ENCODE peak calls at places on chromosomes 11 and 22, in eight cellular contexts. M is IMR-90; A is cardiac fibroblast; K is cardiac muscle cell; G is uterus; D is foreskin fibroblast; L is AG10803; B is CD4-positive, CD25-positive, alpha-beta regulatory T cell. W is an unnamed sample.

GRCh38 chr22:40251106-40251505 is 73.4 kb downstream of the TNRC6B start:
- DNase-seq in B (no peak), A (no peak), D (no peak), M (no peak), K (no peak), G (no peak), L (no peak), W (no peak)

GRCh38 chr22:37804502-37804885 is 3.2 kb upstream of the GCAT start:
- DNase-seq in D (no peak), K (no peak), M (no peak), L (no peak), G (no peak), A (no peak), B (no peak), W (no peak)

GRCh38 chr11:69891421-69892236 is 72.4 kb upstream of the FGF3 start:
- DNase-seq in G (no peak), L (no peak), K (no peak), M (peak), A (no peak), B (no peak), D (no peak), W (no peak)

GRCh38 chr11:64969209-64969608 is 2.7 kb downstream of the MAJIN start:
- DNase-seq in M (peak), G (no peak), K (no peak), L (peak), B (no peak), A (no peak), D (peak), W (no peak)

GRCh38 chr11:1085440-1086170 is 10.9 kb downstream of the MUC2 start:
- DNase-seq in L (no peak), M (no peak), D (no peak), G (no peak), A (no peak), B (no peak), K (no peak), W (no peak)

GRCh38 chr22:45180280-45180679 is 16.6 kb downstream of the NUP50 start:
- DNase-seq in D (no peak), L (no peak), M (no peak), G (no peak), B (no peak), A (no peak), K (no peak), W (no peak)

GRCh38 chr11:67351275-67352005 is 1.9 kb downstream of the POLD4 start:
- DNase-seq in D (peak), K (peak), G (peak), A (peak), L (peak), B (peak), M (peak), W (peak)

GRCh38 chr11:69943066-69943465 is 123.8 kb upstream of the FGF3 start:
- DNase-seq in D (no peak), L (peak), G (no peak), A (no peak), B (no peak), K (no peak), M (no peak), W (no peak)

GRCh38 chr11:108937756-108938155 is 272.9 kb downstream of the DDX10 start:
- DNase-seq in G (no peak), K (no peak), L (no peak), M (no peak), B (no peak), A (peak), D (no peak), W (no peak)

GRCh38 chr11:1092145-1092670 is 17.5 kb downstream of the MUC2 start:
- DNase-seq in B (no peak), A (no peak), M (no peak), D (no peak), K (no peak), G (no peak), L (no peak), W (no peak)

GRCh38 chr11:64870176-64870892 is 8.1 kb downstream of the EHD1 start:
- DNase-seq in M (peak), D (peak), L (peak), A (peak), G (no peak), K (peak), B (no peak), W (no peak)

GRCh38 chr11:43989162-43989961 is 46.9 kb downstream of the C11orf96 start:
- DNase-seq in L (no peak), K (peak), G (peak), B (no peak), M (no peak), D (no peak), A (peak), W (no peak)

GRCh38 chr11:12864316-12865156 is 144.6 kb upstream of the RASSF10 start:
- DNase-seq in L (peak), D (peak), G (no peak), K (peak), A (peak), B (no peak), M (peak), W (peak)

GRCh38 chr11:128926437-128927107 is 16.1 kb downstream of the TP53AIP1 start:
- DNase-seq in K (no peak), D (no peak), L (no peak), A (no peak), M (no peak), B (no peak), G (no peak), W (no peak)

GRCh38 chr11:130726234-130726559 is 190.1 kb downstream of the SNX19 start:
- DNase-seq in K (no peak), L (peak), B (no peak), M (peak), G (peak), D (no peak), A (peak), W (no peak)

GRCh38 chr11:68012843-68013610 is 2.9 kb downstream of the ALDH3B1 start:
- DNase-seq in B (no peak), G (no peak), D (peak), L (peak), A (peak), K (no peak), M (peak), W (no peak)

GRCh38 chr11:120547871-120548681 is 36.5 kb downstream of the GRIK4 start:
- DNase-seq in A (peak), K (peak), B (no peak), L (peak), G (peak), M (peak), D (peak), W (no peak)

GRCh38 chr11:69215784-69216415 is 60.2 kb downstream of the SMIM38 start:
- DNase-seq in G (no peak), K (no peak), L (peak), M (peak), D (peak), A (peak), B (no peak), W (no peak)

GRCh38 chr22:33354928-33355327 is 296.7 kb upstream of the SYN3 start:
- DNase-seq in M (peak), L (peak), B (no peak), A (no peak), D (no peak), G (no peak), K (peak), W (no peak)

GRCh38 chr22:42958937-42959336 is 56.0 kb downstream of the PACSIN2 start:
- DNase-seq in M (no peak), G (no peak), L (no peak), K (no peak), D (no peak), A (no peak), B (no peak), W (no peak)

GRCh38 chr22:27207907-27208306 is 550.5 kb downstream of the MIAT start:
- DNase-seq in K (no peak), D (no peak), A (no peak), B (no peak), L (peak), G (no peak), M (peak), W (no peak)

GRCh38 chr22:41856484-41856883 is 23.6 kb downstream of the SREBF2 start:
- DNase-seq in G (no peak), B (no peak), A (no peak), L (no peak), M (no peak), D (no peak), K (no peak), W (no peak)

GRCh38 chr11:118527109-118527508 is at the start of gene TTC36:
- DNase-seq in D (no peak), B (no peak), G (no peak), M (no peak), K (no peak), L (no peak), A (peak), W (no peak)

GRCh38 chr22:26737262-26737661 is 79.9 kb downstream of the MIAT start:
- DNase-seq in L (peak), A (no peak), G (no peak), M (no peak), D (no peak), B (no peak), K (no peak), W (no peak)

GRCh38 chr22:22730655-22731373 is 86.4 kb downstream of the GGTLC2 start:
- DNase-seq in L (no peak), A (no peak), D (no peak), B (no peak), M (no peak), K (no peak), G (no peak), W (no peak)

GRCh38 chr22:48185071-48185470 is 1422.6 kb downstream of the TBC1D22A start:
- DNase-seq in B (no peak), L (no peak), M (no peak), G (no peak), K (no peak), A (no peak), D (no peak), W (no peak)

GRCh38 chr11:91396243-91397133 is 828.1 kb upstream of the FAT3 start:
- DNase-seq in L (no peak), B (no peak), D (no peak), K (no peak), G (no peak), A (no peak), M (peak), W (no peak)

GRCh38 chr22:41831383-41831782 is 1.5 kb upstream of the SREBF2 start:
- DNase-seq in B (no peak), M (no peak), L (peak), G (no peak), D (peak), K (no peak), A (peak), W (no peak)

DNA sequence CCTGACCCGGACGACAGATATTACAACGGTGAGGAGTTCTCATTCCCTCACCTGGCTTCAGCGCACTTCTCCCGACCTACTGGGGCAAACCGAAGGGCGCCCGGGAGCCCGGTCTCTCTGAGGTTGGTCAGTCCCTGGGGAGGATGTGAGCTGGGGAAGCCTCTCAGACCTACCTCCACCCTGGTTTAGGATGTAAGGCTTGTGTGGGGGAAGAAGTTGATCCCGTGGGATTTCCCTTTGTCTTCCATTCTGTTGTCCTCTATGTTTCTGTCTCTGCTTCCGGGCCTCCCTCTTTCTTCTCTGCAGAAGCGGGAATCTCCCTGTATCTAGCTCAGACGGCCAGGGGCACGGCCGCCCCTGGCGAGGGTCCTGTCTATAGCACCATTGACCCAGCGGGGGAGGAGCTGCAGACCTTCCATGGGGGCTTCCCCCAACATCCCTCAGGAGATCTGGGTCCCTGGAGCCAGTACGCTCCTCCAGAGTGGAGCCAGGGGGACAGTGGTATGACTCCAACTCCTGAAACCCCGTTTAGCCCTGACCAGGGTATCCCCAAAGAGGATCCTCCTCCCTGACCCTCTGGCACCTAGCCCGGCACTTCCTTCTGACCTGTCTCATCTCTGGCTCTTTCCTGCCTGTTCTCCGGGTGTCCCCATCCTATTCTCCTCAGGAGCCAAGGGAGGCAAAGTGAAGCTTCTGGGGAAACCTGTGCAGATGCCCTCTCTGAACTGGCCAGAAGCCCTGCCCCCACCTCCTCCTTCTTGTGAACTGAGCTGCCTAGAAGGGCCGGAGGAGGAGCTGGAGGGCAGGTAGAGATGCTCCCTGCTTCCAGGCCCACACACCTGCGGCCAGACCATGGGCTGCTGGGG is 12.6 kb downstream of the ROBO3 start:
- DNase-seq in A (no peak), M (no peak), G (no peak), B (no peak), D (no peak), K (no peak), L (no peak), W (no peak)
- H3K4me3 ChIP-seq in A (peak), M (peak), G (peak), B (no peak), D (peak), K (no peak), L (no peak), W (no peak)

GRCh38 chr22:31567196-31567595 is 70.9 kb downstream of the SFI1 start:
- DNase-seq in D (no peak), M (no peak), L (no peak), B (no peak), K (no peak), A (no peak), G (no peak), W (no peak)

GRCh38 chr22:31556627-31557203 is 60.4 kb downstream of the SFI1 start:
- DNase-seq in L (peak), D (peak), G (no peak), B (peak), K (peak), M (peak), A (peak), W (no peak)

GRCh38 chr22:31566484-31566883 is 70.1 kb downstream of the SFI1 start:
- DNase-seq in A (no peak), L (no peak), G (no peak), M (no peak), D (no peak), B (no peak), K (no peak), W (no peak)

GRCh38 chr22:31561238-31561887 is 65.0 kb downstream of the SFI1 start:
- DNase-seq in M (peak), A (peak), L (peak), G (peak), B (peak), K (peak), D (peak), W (no peak)

DNA sequence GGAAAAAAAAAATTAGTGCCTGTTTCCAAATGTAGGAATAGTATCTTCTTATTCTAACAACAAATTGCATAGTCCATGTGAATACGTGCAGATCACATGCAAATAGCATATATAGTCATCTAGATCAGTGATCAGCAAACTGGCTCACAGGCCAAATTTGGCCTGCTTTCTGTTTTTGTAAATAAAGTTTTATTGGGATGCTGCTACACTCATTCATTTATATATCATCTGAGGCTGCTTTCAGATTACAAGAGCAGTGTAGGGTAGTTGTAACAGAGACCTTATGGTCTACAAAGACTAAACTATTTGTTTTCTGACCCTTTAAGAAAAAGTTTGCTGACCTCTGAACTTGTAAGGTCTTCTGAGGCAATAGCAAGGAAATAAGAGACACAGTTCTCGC is 65.6 kb downstream of the SFI1 start:
- DNase-seq in M (no peak), G (no peak), K (no peak), D (no peak), L (no peak), A (no peak), B (no peak), W (no peak)
- H3K4me3 ChIP-seq in M (no peak), G (no peak), K (no peak), D (no peak), L (no peak), A (no peak), B (no peak), W (no peak)

DNA sequence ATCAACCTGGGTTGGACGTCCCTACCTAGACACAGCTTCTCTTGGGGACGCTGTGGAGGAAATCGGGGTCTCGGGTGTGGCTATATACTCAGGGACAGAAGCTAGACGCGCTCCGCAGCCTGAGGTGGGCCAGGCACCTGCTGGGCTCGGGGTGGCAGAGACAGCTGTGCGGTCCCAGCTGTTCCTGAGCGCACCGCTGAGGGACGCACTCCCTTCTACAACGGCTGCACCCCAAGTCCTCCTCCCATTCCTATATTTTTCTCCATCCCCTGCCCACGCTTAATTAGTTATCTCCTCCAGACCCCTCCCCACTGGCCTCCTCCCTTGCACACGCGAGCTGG is 188 bp upstream of the MTNR1B start:
- DNase-seq in D (no peak), A (no peak), K (no peak), G (no peak), M (no peak), L (no peak), B (no peak), W (no peak)
- H3K4me3 ChIP-seq in D (no peak), A (no peak), K (peak), G (no peak), M (no peak), L (no peak), B (no peak), W (no peak)

GRCh38 chr22:35496768-35497312 is 43.8 kb upstream of the RASD2 start:
- DNase-seq in M (no peak), D (no peak), K (no peak), G (no peak), A (no peak), B (no peak), L (no peak), W (no peak)

GRCh38 chr22:35488513-35488912 is 52.1 kb upstream of the RASD2 start:
- DNase-seq in A (no peak), L (no peak), M (no peak), K (no peak), D (no peak), G (no peak), B (no peak), W (no peak)

GRCh38 chr22:35489225-35489624 is 51.4 kb upstream of the RASD2 start:
- DNase-seq in D (no peak), K (no peak), G (no peak), B (no peak), L (no peak), M (no peak), A (no peak), W (no peak)

GRCh38 chr22:35493074-35493473 is 47.6 kb upstream of the RASD2 start:
- DNase-seq in B (no peak), M (no peak), L (no peak), D (no peak), A (no peak), G (no peak), K (no peak), W (no peak)

GRCh38 chr22:35491908-35492380 is 48.7 kb upstream of the RASD2 start:
- DNase-seq in K (no peak), G (no peak), L (no peak), A (no peak), B (no peak), D (no peak), M (no peak), W (no peak)
- H3K4me3 ChIP-seq in K (no peak), G (no peak), L (no peak), A (no peak), B (no peak), D (no peak), M (no peak), W (no peak)

DNA sequence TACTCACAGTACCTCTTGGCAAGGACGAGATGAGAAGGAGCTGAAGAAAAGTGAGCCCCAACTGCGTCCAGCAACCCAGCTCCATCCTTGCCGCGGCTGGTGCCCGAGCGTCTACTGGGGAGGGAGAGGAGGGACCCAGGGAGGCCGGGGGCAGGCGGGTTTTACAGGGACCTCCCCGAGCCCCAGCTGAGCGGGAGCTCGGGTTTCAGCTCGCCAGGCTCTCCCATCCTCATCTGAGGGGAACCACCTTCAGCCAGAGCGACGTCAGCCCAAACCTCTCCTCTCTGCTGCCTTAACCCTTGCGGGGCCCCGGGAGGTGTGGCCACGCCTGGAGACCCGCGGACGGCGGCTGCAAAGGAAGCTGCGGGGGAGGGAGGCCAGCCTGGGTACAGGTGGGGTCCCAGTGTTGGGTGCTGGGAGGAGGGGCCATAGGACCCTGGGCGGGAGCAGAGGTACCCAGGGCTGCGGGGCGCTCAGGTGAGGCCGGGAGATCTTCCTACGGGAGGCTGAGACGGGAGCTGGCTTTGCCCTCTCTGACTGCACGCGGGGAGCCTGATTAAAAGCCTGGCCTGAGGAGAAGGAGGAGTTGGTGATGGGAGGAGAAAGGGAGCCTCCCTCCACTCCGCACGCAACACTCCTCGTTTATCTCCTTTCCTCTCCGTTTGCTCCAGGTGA is at the start of gene PAMR1:
- DNase-seq in K (peak), L (peak), G (peak), D (peak), B (no peak), A (peak), M (peak), W (no peak)
- H3K4me3 ChIP-seq in K (peak), L (peak), G (peak), D (peak), B (no peak), A (peak), M (peak), W (no peak)

GRCh38 chr11:117218133-117218915 is 13.5 kb downstream of the PCSK7 start:
- DNase-seq in D (no peak), B (no peak), L (no peak), M (peak), A (peak), G (peak), K (no peak), W (no peak)
- H3K4me3 ChIP-seq in D (no peak), B (no peak), L (no peak), M (no peak), A (no peak), G (peak), K (no peak), W (no peak)